ENCODE peak calls at places on chromosome 5, in nine cellular contexts. One of them, this sample, is unnamed.

GRCh38 chr5:113195726-113196125 is 219.1 kb downstream of the DCP2 start:
- DNase-seq in sigmoid colon: no peak
- DNase-seq in uterus: no peak
- DNase-seq in transverse colon: no peak
- DNase-seq in cardiac muscle cell: no peak
- DNase-seq in gastrocnemius medialis: no peak
- DNase-seq in ascending aorta: no peak
- DNase-seq in body of pancreas: no peak
- DNase-seq in prostate gland: no peak
- DNase-seq in this sample: no peak

GRCh38 chr5:75601996-75602395 is 9.3 kb upstream of the ANKDD1B start:
- DNase-seq in sigmoid colon: no peak
- DNase-seq in uterus: no peak
- DNase-seq in transverse colon: no peak
- DNase-seq in cardiac muscle cell: no peak
- DNase-seq in gastrocnemius medialis: no peak
- DNase-seq in ascending aorta: no peak
- DNase-seq in body of pancreas: no peak
- DNase-seq in prostate gland: no peak
- DNase-seq in this sample: no peak

GRCh38 chr5:154603978-154604679 is 126.1 kb upstream of the HAND1 start:
- DNase-seq in sigmoid colon: peak; percentile 81
- DNase-seq in uterus: no peak
- DNase-seq in transverse colon: peak; percentile 14
- DNase-seq in cardiac muscle cell: peak; percentile 68
- DNase-seq in gastrocnemius medialis: no peak
- DNase-seq in ascending aorta: no peak
- DNase-seq in body of pancreas: peak; percentile 24
- DNase-seq in prostate gland: no peak
- DNase-seq in this sample: peak; percentile 14

GRCh38 chr5:115888027-115888426 is 46.3 kb downstream of the AP3S1 start:
- DNase-seq in sigmoid colon: no peak
- DNase-seq in uterus: no peak
- DNase-seq in transverse colon: no peak
- DNase-seq in cardiac muscle cell: peak; percentile 62
- DNase-seq in gastrocnemius medialis: no peak
- DNase-seq in ascending aorta: no peak
- DNase-seq in body of pancreas: no peak
- DNase-seq in prostate gland: no peak
- DNase-seq in this sample: no peak

GRCh38 chr5:170070556-170071412 is 34.9 kb upstream of the FOXI1 start:
- DNase-seq in sigmoid colon: peak; percentile 60
- DNase-seq in uterus: no peak
- DNase-seq in transverse colon: no peak
- DNase-seq in cardiac muscle cell: peak; percentile 68
- DNase-seq in gastrocnemius medialis: no peak
- DNase-seq in ascending aorta: no peak
- DNase-seq in body of pancreas: no peak
- DNase-seq in prostate gland: no peak
- DNase-seq in this sample: peak; percentile 12

GRCh38 chr5:36703245-36703860 is 96.9 kb downstream of the SLC1A3 start:
- DNase-seq in sigmoid colon: no peak
- DNase-seq in uterus: no peak
- DNase-seq in transverse colon: no peak
- DNase-seq in cardiac muscle cell: peak; percentile 88
- DNase-seq in gastrocnemius medialis: no peak
- DNase-seq in ascending aorta: no peak
- DNase-seq in body of pancreas: no peak
- DNase-seq in prostate gland: no peak
- DNase-seq in this sample: no peak

GRCh38 chr5:59473611-59474010 is 419.9 kb downstream of the PDE4D start:
- DNase-seq in sigmoid colon: no peak
- DNase-seq in uterus: no peak
- DNase-seq in transverse colon: no peak
- DNase-seq in cardiac muscle cell: no peak
- DNase-seq in gastrocnemius medialis: no peak
- DNase-seq in ascending aorta: no peak
- DNase-seq in body of pancreas: no peak
- DNase-seq in prostate gland: no peak
- DNase-seq in this sample: no peak

GRCh38 chr5:77376624-77377023 is 115.5 kb downstream of the WDR41 start:
- DNase-seq in sigmoid colon: no peak
- DNase-seq in uterus: no peak
- DNase-seq in transverse colon: no peak
- DNase-seq in cardiac muscle cell: no peak
- DNase-seq in gastrocnemius medialis: no peak
- DNase-seq in ascending aorta: no peak
- DNase-seq in body of pancreas: no peak
- DNase-seq in prostate gland: no peak
- DNase-seq in this sample: no peak

GRCh38 chr5:179327026-179327735 is 18.1 kb downstream of the ADAMTS2 start:
- DNase-seq in sigmoid colon: peak; percentile 64
- DNase-seq in uterus: no peak
- DNase-seq in transverse colon: no peak
- DNase-seq in cardiac muscle cell: no peak
- DNase-seq in gastrocnemius medialis: no peak
- DNase-seq in ascending aorta: no peak
- DNase-seq in body of pancreas: no peak
- DNase-seq in prostate gland: no peak
- DNase-seq in this sample: no peak

GRCh38 chr5:157476699-157477408 is 16.8 kb downstream of the NIPAL4 start:
- DNase-seq in sigmoid colon: peak; percentile 67
- DNase-seq in uterus: peak; percentile 54
- DNase-seq in transverse colon: no peak
- DNase-seq in cardiac muscle cell: peak; percentile 82
- DNase-seq in gastrocnemius medialis: no peak
- DNase-seq in ascending aorta: no peak
- DNase-seq in body of pancreas: peak; percentile 39
- DNase-seq in prostate gland: peak; percentile 53
- DNase-seq in this sample: peak; percentile 64

DNA sequence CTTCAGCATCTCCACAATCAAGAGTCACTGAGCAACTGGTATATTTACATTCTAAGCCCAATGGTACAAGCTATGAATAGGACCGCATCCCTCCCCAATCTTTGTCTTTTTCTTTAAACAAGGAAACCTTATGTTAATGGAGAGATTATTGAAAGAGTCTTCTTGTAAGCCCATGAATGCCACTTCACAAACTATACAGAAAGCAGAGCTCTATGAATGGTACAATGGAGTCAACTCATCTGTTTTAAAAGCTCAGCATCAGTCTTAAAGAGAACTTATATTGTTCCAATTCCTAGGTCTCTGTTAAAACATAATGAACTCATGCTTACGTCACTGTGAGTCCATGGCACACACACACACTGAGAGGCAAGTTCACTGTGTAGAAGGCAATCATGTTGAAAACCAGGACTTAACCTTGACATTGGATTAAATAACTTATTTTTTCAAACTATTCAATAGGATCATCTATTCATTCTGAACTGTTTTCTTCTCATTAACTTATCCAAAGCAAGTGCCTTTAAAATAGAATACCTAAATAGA is 4.5 kb downstream of the NREP start:
- DNase-seq in sigmoid colon: no peak
- DNase-seq in uterus: no peak
- DNase-seq in transverse colon: no peak
- DNase-seq in cardiac muscle cell: no peak
- DNase-seq in gastrocnemius medialis: no peak
- DNase-seq in ascending aorta: no peak
- DNase-seq in body of pancreas: no peak
- DNase-seq in prostate gland: no peak
- DNase-seq in this sample: peak; percentile 94
- H3K4me1 ChIP-seq in sigmoid colon: no peaks in the 10 kb centered on the region
- H3K4me1 ChIP-seq in uterus: no peaks in the 10 kb centered on the region
- H3K4me1 ChIP-seq in transverse colon: no peaks in the 10 kb centered on the region
- H3K4me1 ChIP-seq in cardiac muscle cell: peaks cover 17% of the 10 kb centered on the region
- H3K4me1 ChIP-seq in gastrocnemius medialis: peaks cover 73% of the 10 kb centered on the region
- H3K4me1 ChIP-seq in ascending aorta: no peaks in the 10 kb centered on the region
- H3K4me1 ChIP-seq in body of pancreas: peaks cover 7% of the 10 kb centered on the region
- H3K4me1 ChIP-seq in prostate gland: no peaks in the 10 kb centered on the region
- H3K4me1 ChIP-seq in this sample: peaks cover 31% of the 10 kb centered on the region

DNA sequence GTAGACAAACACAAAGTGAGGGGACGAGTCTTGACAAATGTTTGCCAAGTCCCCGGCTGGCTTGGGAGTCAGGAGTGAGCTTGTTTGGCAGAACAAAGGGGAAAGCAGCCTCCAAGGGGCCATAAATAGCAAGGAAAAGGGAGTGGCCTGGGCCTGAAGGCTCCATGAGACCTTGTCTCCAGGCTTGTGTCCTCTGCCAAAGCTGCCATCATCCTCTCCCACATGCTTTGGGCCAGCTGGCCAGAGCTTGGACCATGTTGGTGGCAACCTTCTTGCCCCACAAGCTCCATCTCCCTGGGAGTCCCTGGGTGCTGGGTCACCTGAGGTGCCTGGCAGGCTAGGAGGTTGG is 13.3 kb upstream of the PITX1 start:
- DNase-seq in sigmoid colon: no peak
- DNase-seq in uterus: no peak
- DNase-seq in transverse colon: no peak
- DNase-seq in cardiac muscle cell: no peak
- DNase-seq in gastrocnemius medialis: no peak
- DNase-seq in ascending aorta: no peak
- DNase-seq in body of pancreas: no peak
- DNase-seq in prostate gland: peak; percentile 27
- DNase-seq in this sample: no peak
- H3K27me3 ChIP-seq in sigmoid colon: peaks cover 45% of the 10 kb centered on the region
- H3K27me3 ChIP-seq in uterus: peaks cover 18% of the 10 kb centered on the region
- H3K27me3 ChIP-seq in transverse colon: peaks cover 69% of the 10 kb centered on the region
- H3K27me3 ChIP-seq in cardiac muscle cell: peaks cover 100% of the 10 kb centered on the region
- H3K27me3 ChIP-seq in gastrocnemius medialis: peaks cover 19% of the 10 kb centered on the region
- H3K27me3 ChIP-seq in ascending aorta: no peaks in the 10 kb centered on the region
- H3K27me3 ChIP-seq in body of pancreas: no peaks in the 10 kb centered on the region
- H3K27me3 ChIP-seq in prostate gland: peaks cover 16% of the 10 kb centered on the region
- H3K27me3 ChIP-seq in this sample: peaks cover 11% of the 10 kb centered on the region

GRCh38 chr5:150146235-150146634 is 9.4 kb downstream of the PDGFRB start:
- DNase-seq in sigmoid colon: no peak
- DNase-seq in uterus: no peak
- DNase-seq in transverse colon: no peak
- DNase-seq in cardiac muscle cell: no peak
- DNase-seq in gastrocnemius medialis: no peak
- DNase-seq in ascending aorta: no peak
- DNase-seq in body of pancreas: no peak
- DNase-seq in prostate gland: no peak
- DNase-seq in this sample: no peak
- H3K4me1 ChIP-seq in sigmoid colon: no peaks in the 10 kb centered on the region
- H3K4me1 ChIP-seq in uterus: peaks cover 34% of the 10 kb centered on the region
- H3K4me1 ChIP-seq in transverse colon: peaks cover 6% of the 10 kb centered on the region
- H3K4me1 ChIP-seq in cardiac muscle cell: peaks cover 35% of the 10 kb centered on the region
- H3K4me1 ChIP-seq in gastrocnemius medialis: no peaks in the 10 kb centered on the region
- H3K4me1 ChIP-seq in ascending aorta: peaks cover 56% of the 10 kb centered on the region
- H3K4me1 ChIP-seq in body of pancreas: no peaks in the 10 kb centered on the region
- H3K4me1 ChIP-seq in prostate gland: no peaks in the 10 kb centered on the region
- H3K4me1 ChIP-seq in this sample: no peaks in the 10 kb centered on the region

DNA sequence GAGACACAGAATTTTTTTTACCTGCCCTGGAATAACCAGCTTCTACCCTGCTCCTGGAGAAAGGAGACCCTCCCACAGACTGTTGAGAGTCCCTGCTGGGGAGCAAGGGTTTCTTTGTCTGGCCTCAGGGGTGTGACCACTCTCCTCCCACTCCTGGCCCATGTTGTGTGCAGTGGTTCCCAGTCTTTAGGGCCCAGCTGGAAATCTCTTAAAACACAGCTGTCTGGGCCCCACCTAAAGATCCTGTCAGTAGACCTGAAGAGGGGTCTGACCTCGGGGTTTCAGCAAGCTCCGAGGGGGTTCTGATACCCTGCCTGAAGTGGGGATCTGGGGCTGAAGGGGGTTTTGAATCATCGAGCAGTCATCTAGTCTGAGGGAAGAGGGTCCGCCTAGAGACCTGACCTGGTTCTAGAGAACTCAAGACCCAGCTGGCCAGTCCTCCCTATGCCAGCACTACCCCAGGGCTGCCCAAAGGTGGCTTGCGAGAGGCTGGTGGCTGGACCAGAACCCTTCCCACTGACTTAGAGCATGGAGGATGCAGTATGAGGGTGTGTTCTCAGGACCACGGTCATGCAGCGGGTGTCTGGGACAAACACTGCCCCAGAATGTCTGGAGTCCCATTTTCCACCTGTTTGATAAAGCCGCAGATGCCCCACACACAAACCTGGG is 8.1 kb upstream of the UNC5A start:
- DNase-seq in sigmoid colon: no peak
- DNase-seq in uterus: no peak
- DNase-seq in transverse colon: no peak
- DNase-seq in cardiac muscle cell: no peak
- DNase-seq in gastrocnemius medialis: no peak
- DNase-seq in ascending aorta: no peak
- DNase-seq in body of pancreas: no peak
- DNase-seq in prostate gland: no peak
- DNase-seq in this sample: no peak
- H3K27me3 ChIP-seq in sigmoid colon: peaks cover 11% of the 10 kb centered on the region
- H3K27me3 ChIP-seq in uterus: peaks cover 3% of the 10 kb centered on the region
- H3K27me3 ChIP-seq in transverse colon: peaks cover 46% of the 10 kb centered on the region
- H3K27me3 ChIP-seq in cardiac muscle cell: peaks cover 26% of the 10 kb centered on the region
- H3K27me3 ChIP-seq in gastrocnemius medialis: peaks cover 18% of the 10 kb centered on the region
- H3K27me3 ChIP-seq in ascending aorta: no peaks in the 10 kb centered on the region
- H3K27me3 ChIP-seq in body of pancreas: no peaks in the 10 kb centered on the region
- H3K27me3 ChIP-seq in prostate gland: peaks cover 5% of the 10 kb centered on the region
- H3K27me3 ChIP-seq in this sample: peaks cover 10% of the 10 kb centered on the region

This sample was measured in HAP-1.